ENCODE peak calls at places on chromosomes 2 and 18, in ten cellular contexts. D is NCI-H1092 treated with DMSO at 0.1 percent for 48 hours; P is T-helper 1 cell; J is C1 segment of cervical spinal cord; M is progenitor cell of endocrine pancreas; Y is heart right ventricle; O is stimulated activated CD4-positive, alpha-beta T cell treated with anti-CD3 and anti-CD28 coated beads, Interleukin-15, amount 100 ng/mL, for 1 hour; R is left cardiac atrium; I is breast epithelium; H is skeletal muscle cell. V is an unnamed sample.
A peak's percentile ranks its signal among the peaks of the same experiment; 100 is the strongest.

GRCh38 chr2:167140767-167141166 is 252.5 kb downstream of the XIRP2 start:
- DNase-seq in D (no peak), P (no peak), J (no peak), M (no peak), Y (peak; percentile 61), O (no peak), R (no peak), I (peak; percentile 56), H (peak; percentile 91), V (no peak)

GRCh38 chr2:55175254-55176093 is 56.6 kb downstream of the CLHC1 start:
- DNase-seq in D (peak; percentile 30), P (no peak), J (no peak), M (no peak), Y (no peak), O (no peak), R (no peak), I (no peak), H (no peak), V (peak; percentile 37)

GRCh38 chr18:54247488-54248175 is 21.7 kb upstream of the POLI start:
- DNase-seq in D (no peak), P (no peak), J (no peak), M (no peak), Y (no peak), O (no peak), R (no peak), I (no peak), H (no peak), V (peak; percentile 46)

GRCh38 chr2:47354013-47354816 is 48.7 kb upstream of the MSH2 start:
- DNase-seq in D (no peak), P (no peak), J (no peak), M (no peak), Y (no peak), O (no peak), R (no peak), I (no peak), H (no peak), V (no peak)

GRCh38 chr2:54067851-54068375 is 47.5 kb upstream of the ACYP2 start:
- DNase-seq in D (no peak), P (no peak), J (no peak), M (no peak), Y (no peak), O (no peak), R (no peak), I (no peak), H (no peak), V (no peak)

GRCh38 chr2:197369228-197369945 is 58.8 kb upstream of the ANKRD44 start:
- DNase-seq in D (no peak), P (no peak), J (no peak), M (no peak), Y (no peak), O (no peak), R (no peak), I (no peak), H (no peak), V (no peak)

GRCh38 chr18:51399491-51400122 is 202.1 kb upstream of the MEX3C start:
- DNase-seq in D (no peak), P (no peak), J (no peak), M (no peak), Y (no peak), O (no peak), R (no peak), I (no peak), H (no peak), V (no peak)

GRCh38 chr2:82143343-82143742 is 1838.8 kb upstream of the LRRTM1 start:
- DNase-seq in D (no peak), P (no peak), J (no peak), M (no peak), Y (no peak), O (no peak), R (no peak), I (no peak), H (no peak), V (no peak)

GRCh38 chr2:149307014-149307413 is 23.4 kb upstream of the LYPD6 start:
- DNase-seq in D (no peak), P (no peak), J (no peak), M (no peak), Y (no peak), O (no peak), R (no peak), I (no peak), H (no peak), V (no peak)

GRCh38 chr2:157476915-157477709 is 33.2 kb upstream of the CYTIP start:
- DNase-seq in D (no peak), P (no peak), J (no peak), M (no peak), Y (no peak), O (no peak), R (no peak), I (no peak), H (peak; percentile 53), V (no peak)

GRCh38 chr18:69490072-69490471 is 89.4 kb downstream of the DOK6 start:
- DNase-seq in D (no peak), P (no peak), J (no peak), M (no peak), Y (no peak), O (no peak), R (no peak), I (no peak), H (no peak), V (no peak)

GRCh38 chr18:33424266-33424946 is 16.1 kb downstream of the CCDC178 start:
- DNase-seq in D (no peak), P (no peak), J (no peak), M (no peak), Y (no peak), O (no peak), R (no peak), I (no peak), H (no peak), V (no peak)

GRCh38 chr2:233972941-233973575 is 55.9 kb downstream of the TRPM8 start:
- DNase-seq in D (no peak), P (no peak), J (no peak), M (no peak), Y (no peak), O (no peak), R (no peak), I (no peak), H (no peak), V (no peak)

GRCh38 chr18:70490008-70490933 is 201.4 kb downstream of the SOCS6 start:
- DNase-seq in D (peak; percentile 72), P (no peak), J (peak; percentile 31), M (peak; percentile 23), Y (peak; percentile 23), O (no peak), R (no peak), I (no peak), H (peak; percentile 43), V (peak; percentile 73)

GRCh38 chr2:231640646-231641111 is 48.0 kb downstream of the TEX44 start:
- DNase-seq in D (no peak), P (no peak), J (peak; percentile 30), M (no peak), Y (peak; percentile 81), O (no peak), R (peak; percentile 68), I (peak; percentile 69), H (no peak), V (no peak)

GRCh38 chr2:126370208-126370607 is 285.8 kb upstream of the GYPC start:
- DNase-seq in D (no peak), P (no peak), J (no peak), M (no peak), Y (no peak), O (no peak), R (no peak), I (no peak), H (peak; percentile 31), V (no peak)

GRCh38 chr2:205680067-205680466 is 2.2 kb upstream of the NRP2 start:
- DNase-seq in D (peak; percentile 69), P (no peak), J (peak; percentile 16), M (peak; percentile 47), Y (peak; percentile 74), O (no peak), R (peak; percentile 39), I (no peak), H (peak; percentile 75), V (peak; percentile 91)

GRCh38 chr2:168210898-168211570 is 36.4 kb downstream of the STK39 start:
- DNase-seq in D (no peak), P (no peak), J (no peak), M (no peak), Y (no peak), O (no peak), R (no peak), I (no peak), H (peak; percentile 70), V (no peak)

GRCh38 chr2:196729418-196729817 is 70.1 kb downstream of the GTF3C3 start:
- DNase-seq in D (no peak), P (no peak), J (no peak), M (no peak), Y (no peak), O (no peak), R (no peak), I (no peak), H (no peak), V (no peak)

GRCh38 chr2:127405252-127405605 is 13.0 kb upstream of the PROC start:
- DNase-seq in D (no peak), P (no peak), J (no peak), M (no peak), Y (no peak), O (no peak), R (no peak), I (no peak), H (no peak), V (no peak)

GRCh38 chr2:65300134-65300771 is 72.6 kb downstream of the ACTR2 start:
- DNase-seq in D (no peak), P (no peak), J (peak; percentile 55), M (no peak), Y (peak; percentile 72), O (no peak), R (peak; percentile 81), I (peak; percentile 76), H (peak; percentile 74), V (no peak)

V was measured in NCI-H748 treated with DMSO at 0.1 percent for 48 hours.